ENCODE peak calls at places on chromosomes 13 and 19, in eight cellular contexts. One of them, this sample, is unnamed.

GRCh38 chr19:10294368-10294697 is 4.6 kb downstream of the ICAM5 start:
- DNase-seq in left ventricle myocardium inferior: no peak
- DNase-seq in prostate gland: no peak
- DNase-seq in Peyer's patch: peak; percentile 55
- DNase-seq in GM20000: no peak
- DNase-seq in AG09309: no peak
- DNase-seq in dorsolateral prefrontal cortex: no peak
- DNase-seq in PC-3: no peak
- DNase-seq in this sample: no peak

GRCh38 chr19:28549680-28550277 is 663.2 kb downstream of the UQCRFS1 start:
- DNase-seq in GM20000: no peak
- DNase-seq in Peyer's patch: no peak
- DNase-seq in PC-3: no peak
- DNase-seq in dorsolateral prefrontal cortex: no peak
- DNase-seq in prostate gland: no peak
- DNase-seq in AG09309: no peak
- DNase-seq in left ventricle myocardium inferior: no peak
- DNase-seq in this sample: no peak

GRCh38 chr13:42534785-42535184 is 39.2 kb upstream of the TNFSF11 start:
- DNase-seq in dorsolateral prefrontal cortex: no peak
- DNase-seq in prostate gland: no peak
- DNase-seq in left ventricle myocardium inferior: no peak
- DNase-seq in AG09309: no peak
- DNase-seq in Peyer's patch: no peak
- DNase-seq in PC-3: no peak
- DNase-seq in GM20000: no peak
- DNase-seq in this sample: no peak

GRCh38 chr13:101773062-101773461 is 320.6 kb downstream of the ITGBL1 start:
- DNase-seq in GM20000: no peak
- DNase-seq in prostate gland: no peak
- DNase-seq in left ventricle myocardium inferior: no peak
- DNase-seq in PC-3: no peak
- DNase-seq in AG09309: no peak
- DNase-seq in Peyer's patch: no peak
- DNase-seq in dorsolateral prefrontal cortex: no peak
- DNase-seq in this sample: no peak

GRCh38 chr19:52336976-52337375 is 933 bp downstream of the ZNF610 start:
- DNase-seq in PC-3: no peak
- DNase-seq in prostate gland: no peak
- DNase-seq in AG09309: no peak
- DNase-seq in Peyer's patch: no peak
- DNase-seq in dorsolateral prefrontal cortex: no peak
- DNase-seq in GM20000: no peak
- DNase-seq in left ventricle myocardium inferior: no peak
- DNase-seq in this sample: no peak

GRCh38 chr19:37817180-37817911 is 38.0 kb upstream of the ZNF573 start:
- DNase-seq in AG09309: no peak
- DNase-seq in dorsolateral prefrontal cortex: peak; percentile 62
- DNase-seq in left ventricle myocardium inferior: peak; percentile 86
- DNase-seq in Peyer's patch: peak; percentile 59
- DNase-seq in prostate gland: peak; percentile 63
- DNase-seq in PC-3: no peak
- DNase-seq in GM20000: no peak
- DNase-seq in this sample: peak; percentile 29

GRCh38 chr19:35272122-35272715 is 3.5 kb downstream of the USF2 start:
- DNase-seq in AG09309: no peak
- DNase-seq in left ventricle myocardium inferior: no peak
- DNase-seq in PC-3: no peak
- DNase-seq in prostate gland: no peak
- DNase-seq in dorsolateral prefrontal cortex: no peak
- DNase-seq in GM20000: no peak
- DNase-seq in Peyer's patch: no peak
- DNase-seq in this sample: no peak

GRCh38 chr13:79455331-79455730 is 25.6 kb upstream of the NDFIP2 start:
- DNase-seq in GM20000: no peak
- DNase-seq in left ventricle myocardium inferior: no peak
- DNase-seq in PC-3: peak; percentile 42
- DNase-seq in dorsolateral prefrontal cortex: no peak
- DNase-seq in prostate gland: no peak
- DNase-seq in Peyer's patch: no peak
- DNase-seq in AG09309: no peak
- DNase-seq in this sample: no peak

GRCh38 chr19:16338470-16339360 is 14.1 kb downstream of the KLF2 start:
- DNase-seq in PC-3: peak; percentile 91
- DNase-seq in prostate gland: no peak
- DNase-seq in dorsolateral prefrontal cortex: no peak
- DNase-seq in GM20000: peak; percentile 70
- DNase-seq in left ventricle myocardium inferior: no peak
- DNase-seq in AG09309: peak; percentile 69
- DNase-seq in Peyer's patch: no peak
- DNase-seq in this sample: peak; percentile 61

GRCh38 chr19:1935484-1936208 is 5.3 kb upstream of the CSNK1G2 start:
- DNase-seq in prostate gland: no peak
- DNase-seq in GM20000: no peak
- DNase-seq in AG09309: no peak
- DNase-seq in Peyer's patch: no peak
- DNase-seq in PC-3: peak; percentile 10
- DNase-seq in dorsolateral prefrontal cortex: no peak
- DNase-seq in left ventricle myocardium inferior: no peak
- DNase-seq in this sample: no peak

GRCh38 chr19:40360020-40360686 is 11.7 kb downstream of the PLD3 start:
- DNase-seq in Peyer's patch: no peak
- DNase-seq in prostate gland: no peak
- DNase-seq in AG09309: no peak
- DNase-seq in PC-3: no peak
- DNase-seq in left ventricle myocardium inferior: no peak
- DNase-seq in dorsolateral prefrontal cortex: no peak
- DNase-seq in GM20000: no peak
- DNase-seq in this sample: no peak

GRCh38 chr13:50459046-50459445 is 384.4 kb downstream of the DLEU7 start:
- DNase-seq in GM20000: no peak
- DNase-seq in prostate gland: no peak
- DNase-seq in AG09309: no peak
- DNase-seq in PC-3: no peak
- DNase-seq in dorsolateral prefrontal cortex: no peak
- DNase-seq in Peyer's patch: no peak
- DNase-seq in left ventricle myocardium inferior: no peak
- DNase-seq in this sample: no peak

GRCh38 chr13:25203256-25203794 is 31.2 kb upstream of the AMER2 start:
- DNase-seq in left ventricle myocardium inferior: no peak
- DNase-seq in PC-3: no peak
- DNase-seq in AG09309: no peak
- DNase-seq in prostate gland: no peak
- DNase-seq in GM20000: no peak
- DNase-seq in Peyer's patch: no peak
- DNase-seq in dorsolateral prefrontal cortex: no peak
- DNase-seq in this sample: no peak

GRCh38 chr13:46595136-46595917 is 42.4 kb downstream of the LRCH1 start:
- DNase-seq in prostate gland: peak; percentile 68
- DNase-seq in Peyer's patch: no peak
- DNase-seq in PC-3: peak; percentile 44
- DNase-seq in GM20000: no peak
- DNase-seq in dorsolateral prefrontal cortex: no peak
- DNase-seq in AG09309: no peak
- DNase-seq in left ventricle myocardium inferior: no peak
- DNase-seq in this sample: no peak

GRCh38 chr13:50576156-50576555 is 267.3 kb downstream of the DLEU7 start:
- DNase-seq in Peyer's patch: no peak
- DNase-seq in AG09309: no peak
- DNase-seq in dorsolateral prefrontal cortex: no peak
- DNase-seq in PC-3: peak; percentile 59
- DNase-seq in GM20000: no peak
- DNase-seq in left ventricle myocardium inferior: no peak
- DNase-seq in prostate gland: peak; percentile 45
- DNase-seq in this sample: no peak

GRCh38 chr19:14107581-14108461 is 9.7 kb downstream of the PRKACA start:
- DNase-seq in PC-3: peak; percentile 18
- DNase-seq in prostate gland: no peak
- DNase-seq in Peyer's patch: no peak
- DNase-seq in GM20000: no peak
- DNase-seq in dorsolateral prefrontal cortex: no peak
- DNase-seq in left ventricle myocardium inferior: peak; percentile 79
- DNase-seq in AG09309: no peak
- DNase-seq in this sample: no peak

GRCh38 chr19:45971260-45971902 is 2.3 kb downstream of the NOVA2 start:
- DNase-seq in Peyer's patch: no peak
- DNase-seq in GM20000: no peak
- DNase-seq in left ventricle myocardium inferior: peak; percentile 41
- DNase-seq in PC-3: no peak
- DNase-seq in prostate gland: no peak
- DNase-seq in AG09309: no peak
- DNase-seq in dorsolateral prefrontal cortex: no peak
- DNase-seq in this sample: no peak

GRCh38 chr19:39946532-39946931 is 12.1 kb upstream of the FCGBP start:
- DNase-seq in prostate gland: no peak
- DNase-seq in dorsolateral prefrontal cortex: no peak
- DNase-seq in AG09309: no peak
- DNase-seq in Peyer's patch: no peak
- DNase-seq in GM20000: no peak
- DNase-seq in left ventricle myocardium inferior: no peak
- DNase-seq in PC-3: peak; percentile 42
- DNase-seq in this sample: no peak

GRCh38 chr19:15454371-15454800 is 4.6 kb upstream of the WIZ start:
- DNase-seq in AG09309: no peak
- DNase-seq in Peyer's patch: no peak
- DNase-seq in left ventricle myocardium inferior: no peak
- DNase-seq in dorsolateral prefrontal cortex: no peak
- DNase-seq in GM20000: no peak
- DNase-seq in PC-3: no peak
- DNase-seq in prostate gland: no peak
- DNase-seq in this sample: no peak

GRCh38 chr19:17676295-17676694 is 11.9 kb downstream of the UNC13A start:
- DNase-seq in left ventricle myocardium inferior: no peak
- DNase-seq in Peyer's patch: no peak
- DNase-seq in PC-3: no peak
- DNase-seq in prostate gland: no peak
- DNase-seq in dorsolateral prefrontal cortex: no peak
- DNase-seq in AG09309: no peak
- DNase-seq in GM20000: no peak
- DNase-seq in this sample: no peak

GRCh38 chr19:17673937-17674799 is 14.0 kb downstream of the UNC13A start:
- DNase-seq in prostate gland: no peak
- DNase-seq in Peyer's patch: no peak
- DNase-seq in AG09309: no peak
- DNase-seq in left ventricle myocardium inferior: no peak
- DNase-seq in dorsolateral prefrontal cortex: no peak
- DNase-seq in PC-3: no peak
- DNase-seq in GM20000: no peak
- DNase-seq in this sample: no peak

GRCh38 chr19:17679526-17680234 is 8.5 kb downstream of the UNC13A start:
- DNase-seq in left ventricle myocardium inferior: no peak
- DNase-seq in AG09309: no peak
- DNase-seq in Peyer's patch: no peak
- DNase-seq in PC-3: no peak
- DNase-seq in prostate gland: no peak
- DNase-seq in GM20000: no peak
- DNase-seq in dorsolateral prefrontal cortex: no peak
- DNase-seq in this sample: no peak

GRCh38 chr19:17678836-17679235 is 9.3 kb downstream of the UNC13A start:
- DNase-seq in prostate gland: no peak
- DNase-seq in AG09309: no peak
- DNase-seq in Peyer's patch: no peak
- DNase-seq in PC-3: no peak
- DNase-seq in left ventricle myocardium inferior: no peak
- DNase-seq in dorsolateral prefrontal cortex: no peak
- DNase-seq in GM20000: no peak
- DNase-seq in this sample: no peak

DNA sequence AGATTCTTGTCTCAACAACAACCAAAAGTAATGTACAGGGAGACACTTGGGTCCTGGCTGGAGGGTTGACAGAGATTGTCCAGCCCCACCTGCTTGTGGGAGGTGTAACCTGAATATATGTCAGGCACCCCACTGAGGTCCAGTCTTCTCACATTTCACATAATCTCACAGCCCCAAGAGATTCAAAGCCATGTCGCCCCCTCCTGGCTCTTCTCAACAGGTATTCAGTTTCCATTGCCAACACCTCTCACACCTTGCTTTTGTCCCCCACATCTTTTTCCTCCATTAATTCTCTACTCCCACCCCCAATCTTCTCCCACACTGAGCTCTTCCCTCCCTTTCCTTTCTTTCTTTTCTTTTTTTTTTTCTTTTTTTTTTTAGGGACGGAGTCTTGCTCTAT is 11.2 kb downstream of the UNC13A start:
- DNase-seq in AG09309: no peak
- DNase-seq in GM20000: no peak
- DNase-seq in Peyer's patch: no peak
- DNase-seq in prostate gland: no peak
- DNase-seq in PC-3: peak; percentile 37
- DNase-seq in left ventricle myocardium inferior: no peak
- DNase-seq in dorsolateral prefrontal cortex: no peak
- DNase-seq in this sample: no peak
- TF ChIP-seq CTCF in AG09309: peak; percentile 8
- TF ChIP-seq CTCF in GM20000: peak; percentile 16
- TF ChIP-seq CTCF in Peyer's patch: no peak
- TF ChIP-seq CTCF in prostate gland: no peak
- TF ChIP-seq CTCF in PC-3: peak; percentile 48
- TF ChIP-seq CTCF in left ventricle myocardium inferior: peak; percentile 12
- TF ChIP-seq CTCF in dorsolateral prefrontal cortex: no peak
- TF ChIP-seq CTCF in this sample: no peak

GRCh38 chr13:72823081-72823480 is 41.1 kb downstream of the PIBF1 start:
- DNase-seq in Peyer's patch: no peak
- DNase-seq in prostate gland: no peak
- DNase-seq in PC-3: no peak
- DNase-seq in AG09309: no peak
- DNase-seq in GM20000: no peak
- DNase-seq in left ventricle myocardium inferior: no peak
- DNase-seq in dorsolateral prefrontal cortex: no peak
- DNase-seq in this sample: no peak
- TF ChIP-seq CTCF in Peyer's patch: no peak
- TF ChIP-seq CTCF in prostate gland: no peak
- TF ChIP-seq CTCF in PC-3: no peak
- TF ChIP-seq CTCF in AG09309: no peak
- TF ChIP-seq CTCF in GM20000: no peak
- TF ChIP-seq CTCF in left ventricle myocardium inferior: no peak
- TF ChIP-seq CTCF in dorsolateral prefrontal cortex: no peak
- TF ChIP-seq CTCF in this sample: no peak

DNA sequence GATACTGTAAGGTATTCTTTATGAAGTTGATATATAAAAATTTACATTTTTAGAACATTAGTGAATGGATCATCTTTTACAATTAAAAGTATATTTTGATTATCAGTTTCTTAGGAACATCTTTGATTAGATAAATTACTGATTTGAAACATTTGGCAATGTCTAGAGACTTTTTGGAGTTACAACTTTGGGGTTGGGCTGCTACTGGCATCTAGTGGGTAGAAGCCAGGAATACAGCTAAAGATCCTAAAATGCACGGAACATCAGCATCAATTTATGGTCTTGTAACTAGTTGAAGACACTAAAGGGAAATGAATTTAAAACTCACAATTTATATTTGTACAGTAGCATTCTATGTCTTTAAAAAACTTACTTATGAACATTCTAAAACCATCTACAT is 19.9 kb downstream of the POMP start:
- DNase-seq in left ventricle myocardium inferior: no peak
- DNase-seq in Peyer's patch: no peak
- DNase-seq in prostate gland: no peak
- DNase-seq in dorsolateral prefrontal cortex: no peak
- DNase-seq in AG09309: no peak
- DNase-seq in GM20000: no peak
- DNase-seq in PC-3: peak; percentile 10
- DNase-seq in this sample: no peak
- TF ChIP-seq CTCF in left ventricle myocardium inferior: no peak
- TF ChIP-seq CTCF in Peyer's patch: no peak
- TF ChIP-seq CTCF in prostate gland: no peak
- TF ChIP-seq CTCF in dorsolateral prefrontal cortex: no peak
- TF ChIP-seq CTCF in AG09309: peak; percentile 21
- TF ChIP-seq CTCF in GM20000: peak; percentile 5
- TF ChIP-seq CTCF in PC-3: peak; percentile 17
- TF ChIP-seq CTCF in this sample: no peak

GRCh38 chr13:64579331-64579730 is 2650.8 kb downstream of the PCDH9 start:
- DNase-seq in left ventricle myocardium inferior: no peak
- DNase-seq in Peyer's patch: no peak
- DNase-seq in prostate gland: no peak
- DNase-seq in AG09309: no peak
- DNase-seq in PC-3: no peak
- DNase-seq in dorsolateral prefrontal cortex: no peak
- DNase-seq in GM20000: no peak
- DNase-seq in this sample: no peak
- TF ChIP-seq CTCF in left ventricle myocardium inferior: no peak
- TF ChIP-seq CTCF in Peyer's patch: no peak
- TF ChIP-seq CTCF in prostate gland: no peak
- TF ChIP-seq CTCF in AG09309: no peak
- TF ChIP-seq CTCF in PC-3: no peak
- TF ChIP-seq CTCF in dorsolateral prefrontal cortex: no peak
- TF ChIP-seq CTCF in GM20000: no peak
- TF ChIP-seq CTCF in this sample: no peak